ENCODE peak calls at places on chromosomes 3 and 15, in seven cellular contexts. One of them, this sample, is unnamed.

GRCh38 chr15:22951381-22952280 is 28.5 kb downstream of the CYFIP1 start:
- DNase-seq in SK-N-SH: no peak
- DNase-seq in A549: no peak
- DNase-seq in suprapubic skin: no peak
- DNase-seq in H1: no peak
- DNase-seq in sigmoid colon: peak
- DNase-seq in K562: no peak
- DNase-seq in this sample: no peak

GRCh38 chr15:51444807-51445206 is 103.4 kb downstream of the GLDN start:
- DNase-seq in SK-N-SH: no peak
- DNase-seq in A549: no peak
- DNase-seq in suprapubic skin: no peak
- DNase-seq in H1: no peak
- DNase-seq in sigmoid colon: no peak
- DNase-seq in K562: no peak
- DNase-seq in this sample: no peak

GRCh38 chr3:117820900-117821299 is 1111.3 kb downstream of the TUSC7 start:
- DNase-seq in SK-N-SH: no peak
- DNase-seq in A549: no peak
- DNase-seq in suprapubic skin: no peak
- DNase-seq in H1: no peak
- DNase-seq in sigmoid colon: no peak
- DNase-seq in K562: no peak
- DNase-seq in this sample: no peak

GRCh38 chr3:144763878-144764454 is 792.3 kb downstream of the DIPK2A start:
- DNase-seq in SK-N-SH: no peak
- DNase-seq in A549: no peak
- DNase-seq in suprapubic skin: no peak
- DNase-seq in H1: no peak
- DNase-seq in sigmoid colon: no peak
- DNase-seq in K562: no peak
- DNase-seq in this sample: no peak

GRCh38 chr15:62469874-62470688 is 305.0 kb upstream of the C2CD4B start:
- DNase-seq in SK-N-SH: no peak
- DNase-seq in A549: no peak
- DNase-seq in suprapubic skin: peak
- DNase-seq in H1: no peak
- DNase-seq in sigmoid colon: peak
- DNase-seq in K562: no peak
- DNase-seq in this sample: no peak

GRCh38 chr3:107271787-107272387 is 105.4 kb upstream of the CCDC54 start:
- DNase-seq in SK-N-SH: peak
- DNase-seq in A549: peak
- DNase-seq in suprapubic skin: no peak
- DNase-seq in H1: no peak
- DNase-seq in sigmoid colon: no peak
- DNase-seq in K562: peak
- DNase-seq in this sample: no peak

GRCh38 chr15:39191871-39192281 is 389.0 kb upstream of the THBS1 start:
- DNase-seq in SK-N-SH: no peak
- DNase-seq in A549: no peak
- DNase-seq in suprapubic skin: no peak
- DNase-seq in H1: no peak
- DNase-seq in sigmoid colon: no peak
- DNase-seq in K562: no peak
- DNase-seq in this sample: no peak

GRCh38 chr3:128301186-128302023 is 148.1 kb downstream of the EEFSEC start:
- DNase-seq in SK-N-SH: no peak
- DNase-seq in A549: no peak
- DNase-seq in suprapubic skin: no peak
- DNase-seq in H1: no peak
- DNase-seq in sigmoid colon: no peak
- DNase-seq in K562: no peak
- DNase-seq in this sample: no peak

GRCh38 chr3:194504146-194504545 is 17.3 kb upstream of the ATP13A3 start:
- DNase-seq in SK-N-SH: no peak
- DNase-seq in A549: no peak
- DNase-seq in suprapubic skin: no peak
- DNase-seq in H1: no peak
- DNase-seq in sigmoid colon: no peak
- DNase-seq in K562: no peak
- DNase-seq in this sample: no peak

DNA sequence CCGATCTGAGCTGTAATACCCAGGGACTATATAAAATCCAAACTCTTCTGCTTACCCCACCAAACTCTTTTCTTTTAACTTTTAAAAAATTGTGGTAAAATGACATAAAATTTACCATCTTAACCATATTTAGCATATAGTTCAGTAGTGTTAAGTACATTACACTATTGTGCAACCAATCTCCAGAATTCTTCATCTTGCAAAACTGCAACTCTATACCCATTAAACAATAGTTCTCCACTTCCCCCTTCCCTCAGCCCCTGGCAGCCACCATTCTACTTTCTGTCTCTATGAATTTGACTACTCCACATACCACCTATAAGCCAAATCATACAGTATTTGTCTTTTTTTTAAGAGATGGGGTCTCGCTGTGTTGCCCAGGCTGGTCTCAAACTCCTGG is 38.7 kb downstream of the SENP8 start:
- DNase-seq in SK-N-SH: no peak
- DNase-seq in A549: no peak
- DNase-seq in suprapubic skin: no peak
- DNase-seq in H1: no peak
- DNase-seq in sigmoid colon: no peak
- DNase-seq in K562: no peak
- DNase-seq in this sample: no peak
- H3K4me3 ChIP-seq in SK-N-SH: no peak
- H3K4me3 ChIP-seq in A549: no peak
- H3K4me3 ChIP-seq in suprapubic skin: no peak
- H3K4me3 ChIP-seq in H1: no peak
- H3K4me3 ChIP-seq in sigmoid colon: no peak
- H3K4me3 ChIP-seq in K562: no peak
- H3K4me3 ChIP-seq in this sample: no peak

GRCh38 chr3:71547254-71548198 is 36.0 kb downstream of the FOXP1 start:
- DNase-seq in SK-N-SH: no peak
- DNase-seq in A549: no peak
- DNase-seq in suprapubic skin: no peak
- DNase-seq in H1: no peak
- DNase-seq in sigmoid colon: no peak
- DNase-seq in K562: no peak
- DNase-seq in this sample: no peak
- TF ChIP-seq EP300 in SK-N-SH: no peak
- TF ChIP-seq EP300 in A549: no peak
- TF ChIP-seq EP300 in suprapubic skin: no peak
- TF ChIP-seq EP300 in H1: no peak
- TF ChIP-seq EP300 in sigmoid colon: no peak
- TF ChIP-seq EP300 in K562: no peak
- TF ChIP-seq EP300 in this sample: no peak

GRCh38 chr15:58947179-58947578 is 13.7 kb upstream of the SLTM start:
- DNase-seq in SK-N-SH: no peak
- DNase-seq in A549: no peak
- DNase-seq in suprapubic skin: no peak
- DNase-seq in H1: no peak
- DNase-seq in sigmoid colon: no peak
- DNase-seq in K562: no peak
- DNase-seq in this sample: no peak
- H3K4me3 ChIP-seq in SK-N-SH: no peak
- H3K4me3 ChIP-seq in A549: no peak
- H3K4me3 ChIP-seq in suprapubic skin: no peak
- H3K4me3 ChIP-seq in H1: no peak
- H3K4me3 ChIP-seq in sigmoid colon: no peak
- H3K4me3 ChIP-seq in K562: no peak
- H3K4me3 ChIP-seq in this sample: no peak

GRCh38 chr3:196867507-196868296 is at the start of gene SENP5:
- DNase-seq in SK-N-SH: peak
- DNase-seq in A549: peak
- DNase-seq in suprapubic skin: peak
- DNase-seq in H1: peak
- DNase-seq in sigmoid colon: peak
- DNase-seq in K562: peak
- DNase-seq in this sample: peak
- TF ChIP-seq EP300 in SK-N-SH: no peak
- TF ChIP-seq EP300 in A549: no peak
- TF ChIP-seq EP300 in suprapubic skin: no peak
- TF ChIP-seq EP300 in H1: no peak
- TF ChIP-seq EP300 in sigmoid colon: no peak
- TF ChIP-seq EP300 in K562: no peak
- TF ChIP-seq EP300 in this sample: no peak

GRCh38 chr3:195899701-195900425 is 8.5 kb downstream of the TNK2 start:
- DNase-seq in SK-N-SH: peak
- DNase-seq in A549: no peak
- DNase-seq in suprapubic skin: no peak
- DNase-seq in H1: no peak
- DNase-seq in sigmoid colon: peak
- DNase-seq in K562: no peak
- DNase-seq in this sample: no peak

GRCh38 chr3:195897853-195898415 is 10.4 kb downstream of the TNK2 start:
- DNase-seq in SK-N-SH: peak
- DNase-seq in A549: no peak
- DNase-seq in suprapubic skin: no peak
- DNase-seq in H1: no peak
- DNase-seq in sigmoid colon: peak
- DNase-seq in K562: no peak
- DNase-seq in this sample: no peak

GRCh38 chr3:195903950-195904290 is 4.4 kb downstream of the TNK2 start:
- DNase-seq in SK-N-SH: no peak
- DNase-seq in A549: no peak
- DNase-seq in suprapubic skin: no peak
- DNase-seq in H1: no peak
- DNase-seq in sigmoid colon: peak
- DNase-seq in K562: no peak
- DNase-seq in this sample: no peak

GRCh38 chr3:195897081-195897852 is 11.1 kb downstream of the TNK2 start:
- DNase-seq in SK-N-SH: peak
- DNase-seq in A549: peak
- DNase-seq in suprapubic skin: no peak
- DNase-seq in H1: no peak
- DNase-seq in sigmoid colon: peak
- DNase-seq in K562: peak
- DNase-seq in this sample: no peak

DNA sequence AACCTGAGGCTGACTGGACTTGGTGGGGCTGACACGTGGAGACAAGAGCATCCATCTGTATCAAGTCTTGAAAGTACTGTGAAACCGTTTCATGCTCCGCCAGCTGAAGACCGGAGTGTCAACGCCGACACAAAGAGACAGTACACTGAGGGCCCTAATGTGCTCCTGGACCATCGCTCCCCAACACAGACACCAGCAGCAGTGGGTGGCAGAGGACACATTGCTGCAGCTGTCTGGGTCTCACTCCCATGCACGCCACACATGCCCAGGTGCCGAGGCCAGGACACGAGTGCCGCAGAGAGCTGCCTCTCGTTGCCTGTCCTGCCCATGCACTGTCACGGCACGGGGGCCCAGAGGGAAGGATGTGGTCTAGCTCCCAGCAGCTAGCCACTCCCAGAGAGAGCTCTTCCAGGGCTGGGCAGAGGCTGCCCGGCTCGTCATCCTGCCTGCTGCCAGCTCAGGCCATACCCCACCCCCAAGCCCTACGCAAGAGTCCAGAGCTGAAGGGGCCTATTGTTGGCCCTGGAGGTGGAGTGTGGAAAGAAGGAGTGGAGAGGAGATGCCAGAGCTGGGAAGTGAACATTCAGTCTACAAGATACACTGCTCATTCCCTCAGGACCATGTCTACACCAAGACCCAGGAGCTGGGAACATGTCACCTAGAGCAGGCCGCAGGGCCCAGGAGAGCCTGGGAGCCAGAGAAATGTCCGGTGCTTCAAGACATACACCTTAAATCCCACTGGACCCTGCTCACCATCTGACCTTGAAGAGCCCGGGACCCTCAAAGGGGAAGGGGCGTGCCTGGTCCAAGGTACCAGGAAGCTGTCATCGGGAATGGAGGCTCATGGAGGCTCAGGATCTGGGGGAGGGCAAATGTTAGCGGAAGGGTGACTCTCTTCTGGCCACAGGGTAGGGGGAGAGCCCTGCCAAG is 7.7 kb downstream of the TNK2 start:
- DNase-seq in SK-N-SH: no peak
- DNase-seq in A549: no peak
- DNase-seq in suprapubic skin: no peak
- DNase-seq in H1: no peak
- DNase-seq in sigmoid colon: peak
- DNase-seq in K562: no peak
- DNase-seq in this sample: no peak
- H3K4me3 ChIP-seq in SK-N-SH: no peak
- H3K4me3 ChIP-seq in A549: no peak
- H3K4me3 ChIP-seq in suprapubic skin: no peak
- H3K4me3 ChIP-seq in H1: no peak
- H3K4me3 ChIP-seq in sigmoid colon: no peak
- H3K4me3 ChIP-seq in K562: no peak
- H3K4me3 ChIP-seq in this sample: no peak

GRCh38 chr3:187274977-187275338 is 16.6 kb downstream of the MASP1 start:
- DNase-seq in SK-N-SH: no peak
- DNase-seq in A549: no peak
- DNase-seq in suprapubic skin: no peak
- DNase-seq in H1: peak
- DNase-seq in sigmoid colon: no peak
- DNase-seq in K562: no peak
- DNase-seq in this sample: no peak

GRCh38 chr3:187274315-187274976 is 17.1 kb downstream of the MASP1 start:
- DNase-seq in SK-N-SH: no peak
- DNase-seq in A549: no peak
- DNase-seq in suprapubic skin: no peak
- DNase-seq in H1: no peak
- DNase-seq in sigmoid colon: no peak
- DNase-seq in K562: no peak
- DNase-seq in this sample: no peak

GRCh38 chr3:187277129-187277462 is 14.4 kb downstream of the MASP1 start:
- DNase-seq in SK-N-SH: no peak
- DNase-seq in A549: no peak
- DNase-seq in suprapubic skin: no peak
- DNase-seq in H1: no peak
- DNase-seq in sigmoid colon: no peak
- DNase-seq in K562: no peak
- DNase-seq in this sample: no peak

GRCh38 chr3:187280644-187281043 is 10.9 kb downstream of the MASP1 start:
- DNase-seq in SK-N-SH: no peak
- DNase-seq in A549: no peak
- DNase-seq in suprapubic skin: no peak
- DNase-seq in H1: no peak
- DNase-seq in sigmoid colon: no peak
- DNase-seq in K562: no peak
- DNase-seq in this sample: no peak

GRCh38 chr3:187276397-187277128 is 15.0 kb downstream of the MASP1 start:
- DNase-seq in SK-N-SH: no peak
- DNase-seq in A549: no peak
- DNase-seq in suprapubic skin: no peak
- DNase-seq in H1: no peak
- DNase-seq in sigmoid colon: no peak
- DNase-seq in K562: no peak
- DNase-seq in this sample: no peak
- TF ChIP-seq EP300 in SK-N-SH: no peak
- TF ChIP-seq EP300 in A549: no peak
- TF ChIP-seq EP300 in suprapubic skin: no peak
- TF ChIP-seq EP300 in H1: no peak
- TF ChIP-seq EP300 in sigmoid colon: no peak
- TF ChIP-seq EP300 in K562: no peak
- TF ChIP-seq EP300 in this sample: no peak